ENCODE peak calls at places on chromosomes 16 and 17, in eight cellular contexts. One of them, this sample, is unnamed.

GRCh38 chr16:11052080-11052808 is 107.9 kb downstream of the CLEC16A start:
- DNase-seq in GM23338: no peak
- DNase-seq in K562: no peak
- DNase-seq in PC-3: no peak
- DNase-seq in neuronal stem cell: no peak
- DNase-seq in fibroblast of lung: peak
- DNase-seq in SK-N-SH: no peak
- DNase-seq in mesenchymal stem cell: no peak
- DNase-seq in this sample: no peak

GRCh38 chr16:31711344-31711845 is 162.2 kb upstream of the ZNF267 start:
- DNase-seq in GM23338: peak
- DNase-seq in K562: peak
- DNase-seq in PC-3: no peak
- DNase-seq in neuronal stem cell: no peak
- DNase-seq in fibroblast of lung: no peak
- DNase-seq in SK-N-SH: no peak
- DNase-seq in mesenchymal stem cell: no peak
- DNase-seq in this sample: peak

GRCh38 chr17:64259922-64260321 is 3.1 kb downstream of the TEX2 start:
- DNase-seq in GM23338: no peak
- DNase-seq in K562: no peak
- DNase-seq in PC-3: peak
- DNase-seq in neuronal stem cell: no peak
- DNase-seq in fibroblast of lung: peak
- DNase-seq in SK-N-SH: no peak
- DNase-seq in mesenchymal stem cell: peak
- DNase-seq in this sample: peak

GRCh38 chr17:29615048-29615385 is 7.7 kb downstream of the CORO6 start:
- DNase-seq in GM23338: peak
- DNase-seq in K562: peak
- DNase-seq in PC-3: no peak
- DNase-seq in neuronal stem cell: no peak
- DNase-seq in fibroblast of lung: peak
- DNase-seq in SK-N-SH: peak
- DNase-seq in mesenchymal stem cell: peak
- DNase-seq in this sample: peak

GRCh38 chr17:48718781-48719641 is 3.3 kb downstream of the PRAC1 start:
- DNase-seq in GM23338: peak
- DNase-seq in K562: no peak
- DNase-seq in PC-3: peak
- DNase-seq in neuronal stem cell: no peak
- DNase-seq in fibroblast of lung: no peak
- DNase-seq in SK-N-SH: peak
- DNase-seq in mesenchymal stem cell: peak
- DNase-seq in this sample: no peak

GRCh38 chr17:6101706-6102105 is 31.5 kb downstream of the WSCD1 start:
- DNase-seq in GM23338: peak
- DNase-seq in K562: no peak
- DNase-seq in PC-3: no peak
- DNase-seq in neuronal stem cell: no peak
- DNase-seq in fibroblast of lung: no peak
- DNase-seq in SK-N-SH: no peak
- DNase-seq in mesenchymal stem cell: no peak
- DNase-seq in this sample: no peak

GRCh38 chr16:2471016-2471652 is at the start of gene NTN3:
- DNase-seq in GM23338: peak
- DNase-seq in K562: peak
- DNase-seq in PC-3: peak
- DNase-seq in neuronal stem cell: peak
- DNase-seq in fibroblast of lung: no peak
- DNase-seq in SK-N-SH: peak
- DNase-seq in mesenchymal stem cell: no peak
- DNase-seq in this sample: peak

GRCh38 chr17:50955160-50955559 is 89.0 kb upstream of the TOB1 start:
- DNase-seq in GM23338: no peak
- DNase-seq in K562: no peak
- DNase-seq in PC-3: no peak
- DNase-seq in neuronal stem cell: no peak
- DNase-seq in fibroblast of lung: no peak
- DNase-seq in SK-N-SH: no peak
- DNase-seq in mesenchymal stem cell: no peak
- DNase-seq in this sample: no peak

GRCh38 chr17:76200354-76200753 is 39.9 kb downstream of the RNF157 start:
- DNase-seq in GM23338: no peak
- DNase-seq in K562: no peak
- DNase-seq in PC-3: no peak
- DNase-seq in neuronal stem cell: no peak
- DNase-seq in fibroblast of lung: no peak
- DNase-seq in SK-N-SH: no peak
- DNase-seq in mesenchymal stem cell: no peak
- DNase-seq in this sample: no peak

GRCh38 chr17:7355053-7355452 is at the start of gene TMEM95:
- DNase-seq in GM23338: no peak
- DNase-seq in K562: no peak
- DNase-seq in PC-3: no peak
- DNase-seq in neuronal stem cell: no peak
- DNase-seq in fibroblast of lung: peak
- DNase-seq in SK-N-SH: no peak
- DNase-seq in mesenchymal stem cell: no peak
- DNase-seq in this sample: peak

GRCh38 chr17:82957469-82957795 is 117.6 kb upstream of the ZNF750 start:
- DNase-seq in GM23338: no peak
- DNase-seq in K562: no peak
- DNase-seq in PC-3: no peak
- DNase-seq in neuronal stem cell: no peak
- DNase-seq in fibroblast of lung: no peak
- DNase-seq in SK-N-SH: no peak
- DNase-seq in mesenchymal stem cell: no peak
- DNase-seq in this sample: no peak

GRCh38 chr16:19014456-19014855 is 30.7 kb downstream of the TMC7 start:
- DNase-seq in GM23338: peak
- DNase-seq in K562: no peak
- DNase-seq in PC-3: no peak
- DNase-seq in neuronal stem cell: no peak
- DNase-seq in fibroblast of lung: no peak
- DNase-seq in SK-N-SH: no peak
- DNase-seq in mesenchymal stem cell: no peak
- DNase-seq in this sample: no peak

GRCh38 chr17:6654816-6655731 is 3.5 kb downstream of the C17orf100 start:
- DNase-seq in GM23338: peak
- DNase-seq in K562: no peak
- DNase-seq in PC-3: no peak
- DNase-seq in neuronal stem cell: no peak
- DNase-seq in fibroblast of lung: no peak
- DNase-seq in SK-N-SH: no peak
- DNase-seq in mesenchymal stem cell: peak
- DNase-seq in this sample: peak

GRCh38 chr17:48998557-48999440 is 1.6 kb downstream of the IGF2BP1 start:
- DNase-seq in GM23338: peak
- DNase-seq in K562: peak
- DNase-seq in PC-3: no peak
- DNase-seq in neuronal stem cell: no peak
- DNase-seq in fibroblast of lung: peak
- DNase-seq in SK-N-SH: no peak
- DNase-seq in mesenchymal stem cell: peak
- DNase-seq in this sample: no peak

GRCh38 chr16:88685156-88686061 is 898 bp downstream of the SNAI3 start:
- DNase-seq in GM23338: peak
- DNase-seq in K562: peak
- DNase-seq in PC-3: no peak
- DNase-seq in neuronal stem cell: no peak
- DNase-seq in fibroblast of lung: peak
- DNase-seq in SK-N-SH: peak
- DNase-seq in mesenchymal stem cell: peak
- DNase-seq in this sample: peak

GRCh38 chr17:53191878-53192277 is 630.8 kb upstream of the KIF2B start:
- DNase-seq in GM23338: peak
- DNase-seq in K562: no peak
- DNase-seq in PC-3: no peak
- DNase-seq in neuronal stem cell: no peak
- DNase-seq in fibroblast of lung: peak
- DNase-seq in SK-N-SH: no peak
- DNase-seq in mesenchymal stem cell: no peak
- DNase-seq in this sample: no peak

GRCh38 chr17:1561420-1562177 is 993 bp downstream of the PITPNA start:
- DNase-seq in GM23338: peak
- DNase-seq in K562: no peak
- DNase-seq in PC-3: peak
- DNase-seq in neuronal stem cell: no peak
- DNase-seq in fibroblast of lung: peak
- DNase-seq in SK-N-SH: peak
- DNase-seq in mesenchymal stem cell: peak
- DNase-seq in this sample: peak

GRCh38 chr16:53071748-53072301 is 17.0 kb downstream of the CHD9 start:
- DNase-seq in GM23338: no peak
- DNase-seq in K562: no peak
- DNase-seq in PC-3: no peak
- DNase-seq in neuronal stem cell: no peak
- DNase-seq in fibroblast of lung: peak
- DNase-seq in SK-N-SH: peak
- DNase-seq in mesenchymal stem cell: no peak
- DNase-seq in this sample: no peak
- H3K27ac ChIP-seq in GM23338: peak
- H3K27ac ChIP-seq in K562: no peak
- H3K27ac ChIP-seq in PC-3: no peak
- H3K27ac ChIP-seq in neuronal stem cell: peak
- H3K27ac ChIP-seq in fibroblast of lung: no peak
- H3K27ac ChIP-seq in SK-N-SH: peak
- H3K27ac ChIP-seq in mesenchymal stem cell: no peak
- H3K27ac ChIP-seq in this sample: no peak

GRCh38 chr17:61396586-61397085 is 3.0 kb upstream of the TBX2 start:
- DNase-seq in GM23338: no peak
- DNase-seq in K562: no peak
- DNase-seq in PC-3: no peak
- DNase-seq in neuronal stem cell: no peak
- DNase-seq in fibroblast of lung: peak
- DNase-seq in SK-N-SH: no peak
- DNase-seq in mesenchymal stem cell: peak
- DNase-seq in this sample: no peak

GRCh38 chr17:61395409-61395982 is 4.1 kb upstream of the TBX2 start:
- DNase-seq in GM23338: peak
- DNase-seq in K562: no peak
- DNase-seq in PC-3: no peak
- DNase-seq in neuronal stem cell: no peak
- DNase-seq in fibroblast of lung: no peak
- DNase-seq in SK-N-SH: no peak
- DNase-seq in mesenchymal stem cell: no peak
- DNase-seq in this sample: no peak

GRCh38 chr17:61395983-61396585 is 3.6 kb upstream of the TBX2 start:
- DNase-seq in GM23338: peak
- DNase-seq in K562: no peak
- DNase-seq in PC-3: no peak
- DNase-seq in neuronal stem cell: no peak
- DNase-seq in fibroblast of lung: peak
- DNase-seq in SK-N-SH: no peak
- DNase-seq in mesenchymal stem cell: peak
- DNase-seq in this sample: no peak

GRCh38 chr17:61398721-61399130 is 917 bp upstream of the TBX2 start:
- DNase-seq in GM23338: no peak
- DNase-seq in K562: no peak
- DNase-seq in PC-3: peak
- DNase-seq in neuronal stem cell: no peak
- DNase-seq in fibroblast of lung: peak
- DNase-seq in SK-N-SH: no peak
- DNase-seq in mesenchymal stem cell: no peak
- DNase-seq in this sample: peak

GRCh38 chr17:61397086-61397842 is 2.4 kb upstream of the TBX2 start:
- DNase-seq in GM23338: peak
- DNase-seq in K562: no peak
- DNase-seq in PC-3: no peak
- DNase-seq in neuronal stem cell: no peak
- DNase-seq in fibroblast of lung: peak
- DNase-seq in SK-N-SH: peak
- DNase-seq in mesenchymal stem cell: peak
- DNase-seq in this sample: peak
- H2AFZ ChIP-seq in GM23338: no peak
- H2AFZ ChIP-seq in K562: no peak
- H2AFZ ChIP-seq in PC-3: peak
- H2AFZ ChIP-seq in neuronal stem cell: peak
- H2AFZ ChIP-seq in fibroblast of lung: no peak
- H2AFZ ChIP-seq in SK-N-SH: peak
- H2AFZ ChIP-seq in mesenchymal stem cell: peak
- H2AFZ ChIP-seq in this sample: peak

DNA sequence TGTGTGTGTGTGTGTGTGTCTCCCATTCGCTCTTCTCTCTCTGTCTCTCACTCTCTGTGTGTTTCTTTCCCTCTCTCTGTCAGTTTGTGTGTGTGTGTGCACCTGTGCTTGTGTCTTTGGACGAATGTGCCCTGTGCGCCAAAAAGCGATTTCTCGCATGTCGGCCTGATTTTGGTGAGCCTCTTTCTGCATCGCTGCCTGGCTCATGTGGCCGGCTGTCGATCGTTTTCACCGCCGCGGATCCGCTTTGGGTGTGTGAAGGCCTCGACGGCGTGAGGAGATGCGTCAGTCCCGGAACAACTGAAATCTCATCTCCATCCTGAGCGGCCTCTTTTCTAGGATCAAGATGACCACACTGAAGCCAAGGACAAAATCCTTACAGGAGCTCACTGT is 609.0 kb downstream of the KCNJ18 start:
- DNase-seq in GM23338: no peak
- DNase-seq in K562: no peak
- DNase-seq in PC-3: no peak
- DNase-seq in neuronal stem cell: no peak
- DNase-seq in fibroblast of lung: no peak
- DNase-seq in SK-N-SH: no peak
- DNase-seq in mesenchymal stem cell: no peak
- DNase-seq in this sample: no peak
- H3K4me2 ChIP-seq in GM23338: no peak
- H3K4me2 ChIP-seq in K562: no peak
- H3K4me2 ChIP-seq in PC-3: no peak
- H3K4me2 ChIP-seq in neuronal stem cell: no peak
- H3K4me2 ChIP-seq in fibroblast of lung: no peak
- H3K4me2 ChIP-seq in SK-N-SH: no peak
- H3K4me2 ChIP-seq in mesenchymal stem cell: no peak
- H3K4me2 ChIP-seq in this sample: no peak

GRCh38 chr16:67447508-67448076 is 16.7 kb downstream of the HSD11B2 start:
- DNase-seq in GM23338: peak
- DNase-seq in K562: peak
- DNase-seq in PC-3: peak
- DNase-seq in neuronal stem cell: no peak
- DNase-seq in fibroblast of lung: peak
- DNase-seq in SK-N-SH: peak
- DNase-seq in mesenchymal stem cell: peak
- DNase-seq in this sample: peak

GRCh38 chr16:67449739-67450138 is 18.8 kb downstream of the HSD11B2 start:
- DNase-seq in GM23338: no peak
- DNase-seq in K562: no peak
- DNase-seq in PC-3: no peak
- DNase-seq in neuronal stem cell: no peak
- DNase-seq in fibroblast of lung: peak
- DNase-seq in SK-N-SH: no peak
- DNase-seq in mesenchymal stem cell: no peak
- DNase-seq in this sample: peak

GRCh38 chr16:67451061-67451703 is 20.3 kb downstream of the HSD11B2 start:
- DNase-seq in GM23338: no peak
- DNase-seq in K562: no peak
- DNase-seq in PC-3: no peak
- DNase-seq in neuronal stem cell: no peak
- DNase-seq in fibroblast of lung: no peak
- DNase-seq in SK-N-SH: no peak
- DNase-seq in mesenchymal stem cell: no peak
- DNase-seq in this sample: peak

GRCh38 chr16:67448580-67448979 is 17.7 kb downstream of the HSD11B2 start:
- DNase-seq in GM23338: no peak
- DNase-seq in K562: no peak
- DNase-seq in PC-3: no peak
- DNase-seq in neuronal stem cell: no peak
- DNase-seq in fibroblast of lung: no peak
- DNase-seq in SK-N-SH: no peak
- DNase-seq in mesenchymal stem cell: no peak
- DNase-seq in this sample: peak

GRCh38 chr16:67449328-67449727 is 18.4 kb downstream of the HSD11B2 start:
- DNase-seq in GM23338: no peak
- DNase-seq in K562: no peak
- DNase-seq in PC-3: no peak
- DNase-seq in neuronal stem cell: no peak
- DNase-seq in fibroblast of lung: no peak
- DNase-seq in SK-N-SH: no peak
- DNase-seq in mesenchymal stem cell: no peak
- DNase-seq in this sample: peak
- H3K27ac ChIP-seq in GM23338: no peak
- H3K27ac ChIP-seq in K562: no peak
- H3K27ac ChIP-seq in PC-3: no peak
- H3K27ac ChIP-seq in neuronal stem cell: no peak
- H3K27ac ChIP-seq in fibroblast of lung: no peak
- H3K27ac ChIP-seq in SK-N-SH: no peak
- H3K27ac ChIP-seq in mesenchymal stem cell: no peak
- H3K27ac ChIP-seq in this sample: no peak

This sample was measured in osteoblast.